ENCODE peak calls at places on chromosomes 4 and X, in five cellular contexts. G is Caco-2, O is prostate gland, C is left ventricle myocardium inferior, Q is body of pancreas. K is an unnamed sample.

GRCh38 chr4:173181769-173182374 is 13.3 kb downstream of the GALNT7 start:
- DNase-seq in C (no peak), Q (no peak), G (no peak), O (no peak), K (no peak)

GRCh38 chr4:27861802-27862201 is 1001.2 kb downstream of the STIM2 start:
- DNase-seq in C (no peak), O (no peak), G (no peak), Q (no peak), K (no peak)

GRCh38 chrX:69546417-69546816 is 42.3 kb downstream of the NALF2 start:
- DNase-seq in O (no peak), C (no peak), G (no peak), Q (peak), K (no peak)

GRCh38 chrX:12820737-12821136 is 29.5 kb downstream of the PRPS2 start:
- DNase-seq in Q (no peak), G (no peak), C (no peak), O (no peak), K (no peak)

GRCh38 chrX:132875705-132876508 is 82.5 kb downstream of the HS6ST2 start:
- DNase-seq in Q (no peak), O (no peak), G (peak), C (no peak), K (no peak)

GRCh38 chr4:149718500-149718899 is 97.1 kb downstream of the IQCM start:
- DNase-seq in Q (no peak), O (no peak), C (no peak), G (no peak), K (no peak)

GRCh38 chrX:135973025-135973547 is 702 bp downstream of the MMGT1 start:
- DNase-seq in C (no peak), G (no peak), O (peak), Q (peak), K (no peak)

GRCh38 chrX:68045008-68045577 is 388.2 kb downstream of the OPHN1 start:
- DNase-seq in O (no peak), C (no peak), G (no peak), Q (peak), K (no peak)

GRCh38 chr4:99755223-99755944 is 61.2 kb upstream of the DAPP1 start:
- DNase-seq in G (no peak), Q (no peak), C (no peak), O (no peak), K (no peak)

GRCh38 chrX:155086202-155086840 is 15.0 kb downstream of the BRCC3 start:
- DNase-seq in O (no peak), G (peak), C (no peak), Q (peak), K (peak)

GRCh38 chr4:88597970-88598369 is 5.7 kb downstream of the HERC3 start:
- DNase-seq in G (no peak), C (no peak), O (no peak), Q (no peak), K (no peak)

GRCh38 chr4:76981649-76982048 is 32.1 kb downstream of the SEPTIN11 start:
- DNase-seq in Q (no peak), O (no peak), G (no peak), C (no peak), K (no peak)

GRCh38 chr4:102429553-102429952 is 71.6 kb upstream of the NFKB1 start:
- DNase-seq in O (no peak), G (no peak), C (no peak), Q (no peak), K (no peak)

GRCh38 chrX:26918633-26919032 is 544.5 kb downstream of the PPP4R3C start:
- DNase-seq in Q (peak), C (no peak), O (no peak), G (peak), K (no peak)

GRCh38 chr4:101286663-101287062 is 60.7 kb downstream of the PPP3CA start:
- DNase-seq in Q (no peak), C (no peak), O (no peak), G (no peak), K (no peak)

GRCh38 chr4:6229671-6230501 is 29.5 kb upstream of the JAKMIP1 start:
- DNase-seq in O (no peak), C (no peak), G (no peak), Q (no peak), K (no peak)

GRCh38 chr4:81407726-81408125 is 64.0 kb downstream of the RASGEF1B start:
- DNase-seq in G (no peak), Q (no peak), O (no peak), C (no peak), K (no peak)

GRCh38 chr4:24169956-24170355 is 280.1 kb upstream of the PPARGC1A start:
- DNase-seq in O (no peak), Q (no peak), C (no peak), G (no peak), K (no peak)

GRCh38 chr4:70269674-70270073 is 27.3 kb downstream of the CSN3 start:
- DNase-seq in O (no peak), G (no peak), Q (no peak), C (no peak), K (no peak)

GRCh38 chr4:15149842-15150592 is 147.7 kb downstream of the CPEB2 start:
- DNase-seq in Q (peak), C (peak), O (peak), G (peak), K (peak)

GRCh38 chr4:7341486-7342222 is 93.1 kb downstream of the PSAPL1 start:
- DNase-seq in O (no peak), G (no peak), Q (no peak), C (peak), K (no peak)

GRCh38 chrX:2654436-2655340 is 36.4 kb upstream of the CD99 start:
- DNase-seq in G (peak), Q (peak), C (no peak), O (no peak), K (no peak)

GRCh38 chr4:42568610-42569207 is 88.2 kb downstream of the ATP8A1 start:
- DNase-seq in C (no peak), G (peak), O (peak), Q (peak), K (peak)

GRCh38 chr4:87087015-87087920 is 133.2 kb downstream of the KLHL8 start:
- DNase-seq in O (no peak), G (no peak), C (no peak), Q (no peak), K (no peak)

GRCh38 chrX:154987940-154988339 is 34.6 kb downstream of the F8 start:
- DNase-seq in Q (no peak), G (no peak), O (no peak), C (no peak), K (no peak)

GRCh38 chrX:41352329-41352801 is 18.4 kb downstream of the DDX3X start:
- DNase-seq in G (no peak), O (no peak), C (no peak), Q (no peak), K (no peak)

GRCh38 chr4:77990456-77990855 is 66.7 kb upstream of the FRAS1 start:
- DNase-seq in G (no peak), O (no peak), Q (no peak), C (no peak), K (no peak)

GRCh38 chr4:38223801-38224236 is 263.6 kb downstream of the PTTG2 start:
- DNase-seq in G (no peak), C (no peak), Q (peak), O (no peak), K (peak)
- H3K4me3 ChIP-seq in G (no peak), C (no peak), Q (no peak), O (no peak), K (no peak)

GRCh38 chrX:56782791-56783449 is 53.9 kb downstream of the NBDY start:
- DNase-seq in Q (peak), O (no peak), C (no peak), G (no peak), K (no peak)
- H3K4me3 ChIP-seq in Q (no peak), O (no peak), C (no peak), G (no peak), K (no peak)

DNA sequence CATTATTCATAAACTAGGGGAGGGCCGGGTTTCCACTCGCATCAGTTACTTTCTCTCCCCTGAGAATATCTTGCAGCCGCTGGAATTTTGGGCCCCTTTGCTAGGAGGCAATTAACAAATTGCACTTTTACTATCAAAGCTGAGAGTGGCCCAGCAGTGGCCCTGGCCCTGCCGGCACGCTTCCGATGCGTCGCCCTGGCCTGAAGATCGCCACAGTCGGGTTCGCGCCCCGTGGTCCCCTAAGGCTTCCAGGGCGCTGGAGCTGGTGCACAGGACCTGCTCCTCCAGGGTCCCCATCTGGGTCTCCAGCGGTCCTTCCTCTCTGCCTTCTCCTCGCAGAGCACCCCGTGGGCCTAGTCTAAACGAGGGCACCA is 486 bp upstream of the CWH43 start:
- DNase-seq in C (no peak), G (no peak), Q (no peak), O (no peak), K (no peak)
- H3K4me3 ChIP-seq in C (peak), G (no peak), Q (no peak), O (no peak), K (no peak)

GRCh38 chrX:139211568-139212182 is 318.9 kb upstream of the F9 start:
- DNase-seq in Q (no peak), C (no peak), G (no peak), O (no peak), K (no peak)
- H3K4me3 ChIP-seq in Q (no peak), C (no peak), G (no peak), O (no peak), K (no peak)

DNA sequence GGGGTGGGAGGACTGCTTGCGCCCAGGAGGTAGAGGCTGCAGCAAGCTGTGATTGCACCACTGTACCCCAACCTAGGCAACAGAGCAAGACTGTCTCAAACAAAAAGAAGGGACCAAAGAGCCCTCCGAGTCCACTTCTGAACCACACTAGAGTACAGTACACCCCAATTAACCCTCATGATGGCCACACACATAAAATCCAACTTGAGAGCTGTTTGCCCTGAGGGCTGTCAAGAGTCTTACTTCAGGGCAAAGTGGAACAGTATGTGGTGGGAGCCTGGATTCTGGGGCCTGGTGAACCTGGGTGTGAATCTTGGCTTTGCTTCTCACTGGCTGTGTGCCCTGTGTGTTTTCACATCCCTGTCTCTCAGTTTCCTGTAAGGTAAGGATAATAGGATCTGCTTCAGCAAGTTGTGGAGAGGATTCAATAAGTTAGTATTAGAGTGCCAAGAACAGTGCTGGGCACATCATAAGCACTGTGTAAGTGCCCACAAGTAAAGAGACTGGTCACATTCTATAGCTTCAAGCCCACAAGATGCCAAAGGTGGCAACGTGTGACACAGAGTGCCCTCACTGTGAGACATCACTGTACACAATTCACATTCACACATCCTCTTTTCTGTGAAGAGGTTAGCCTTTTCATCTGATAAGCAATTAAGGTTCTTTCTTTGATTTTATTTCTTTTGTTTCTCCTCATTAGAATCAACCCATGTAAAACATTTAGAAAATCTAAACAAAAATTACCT is 52.1 kb downstream of the LEF1 start:
- DNase-seq in Q (no peak), G (no peak), C (no peak), O (no peak), K (no peak)
- H3K4me3 ChIP-seq in Q (no peak), G (no peak), C (no peak), O (no peak), K (no peak)

K was measured in BE2C.